ENCODE peak calls at places on chromosomes 1 and 21, in five cellular contexts. One of them, this sample, is unnamed.

GRCh38 chr1:191279266-191279800 is 801.7 kb upstream of the BRINP3 start:
- DNase-seq in testis: no peak
- DNase-seq in uterus: no peak
- DNase-seq in GM23248: no peak
- DNase-seq in A673: no peak
- DNase-seq in this sample: no peak

GRCh38 chr1:5818755-5819154 is 173.5 kb downstream of the NPHP4 start:
- DNase-seq in testis: no peak
- DNase-seq in uterus: no peak
- DNase-seq in A673: no peak
- DNase-seq in GM23248: no peak
- DNase-seq in this sample: no peak

GRCh38 chr1:100597784-100598183 is 59.8 kb downstream of the GPR88 start:
- DNase-seq in A673: no peak
- DNase-seq in uterus: no peak
- DNase-seq in testis: no peak
- DNase-seq in GM23248: peak; percentile 4
- DNase-seq in this sample: no peak

GRCh38 chr1:8329439-8329838 is 11.5 kb downstream of the SLC45A1 start:
- DNase-seq in uterus: no peak
- DNase-seq in testis: no peak
- DNase-seq in GM23248: peak; percentile 47
- DNase-seq in A673: no peak
- DNase-seq in this sample: no peak

GRCh38 chr1:187844313-187844712 is 1015.6 kb downstream of the PLA2G4A start:
- DNase-seq in testis: no peak
- DNase-seq in GM23248: peak; percentile 8
- DNase-seq in uterus: no peak
- DNase-seq in A673: no peak
- DNase-seq in this sample: no peak

GRCh38 chr1:11335417-11336070 is 62.5 kb downstream of the UBIAD1 start:
- DNase-seq in GM23248: no peak
- DNase-seq in A673: no peak
- DNase-seq in testis: no peak
- DNase-seq in uterus: no peak
- DNase-seq in this sample: no peak

GRCh38 chr1:47524272-47524671 is 86.4 kb downstream of the FOXD2 start:
- DNase-seq in uterus: no peak
- DNase-seq in testis: no peak
- DNase-seq in A673: no peak
- DNase-seq in GM23248: no peak
- DNase-seq in this sample: peak; percentile 64

GRCh38 chr1:185376840-185377635 is 60.0 kb upstream of the IVNS1ABP start:
- DNase-seq in A673: peak; percentile 18
- DNase-seq in GM23248: peak; percentile 43
- DNase-seq in testis: no peak
- DNase-seq in uterus: no peak
- DNase-seq in this sample: no peak

GRCh38 chr1:40783001-40783905 is at the start of gene KCNQ4:
- DNase-seq in A673: peak; percentile 62
- DNase-seq in testis: peak; percentile 54
- DNase-seq in GM23248: peak; percentile 52
- DNase-seq in uterus: peak; percentile 70
- DNase-seq in this sample: peak; percentile 90

GRCh38 chr1:108521990-108522393 is 37.9 kb upstream of the EEIG2 start:
- DNase-seq in uterus: no peak
- DNase-seq in GM23248: no peak
- DNase-seq in A673: peak; percentile 26
- DNase-seq in testis: no peak
- DNase-seq in this sample: no peak

GRCh38 chr1:51955797-51956527 is 34.5 kb downstream of the RAB3B start:
- DNase-seq in GM23248: no peak
- DNase-seq in testis: no peak
- DNase-seq in A673: peak; percentile 52
- DNase-seq in uterus: no peak
- DNase-seq in this sample: no peak

GRCh38 chr1:52549267-52549666 is 3.6 kb downstream of the TUT4 start:
- DNase-seq in A673: no peak
- DNase-seq in testis: no peak
- DNase-seq in uterus: no peak
- DNase-seq in GM23248: no peak
- DNase-seq in this sample: no peak

GRCh38 chr1:2554621-2555387 is 1.4 kb upstream of the TNFRSF14 start:
- DNase-seq in uterus: no peak
- DNase-seq in GM23248: no peak
- DNase-seq in testis: no peak
- DNase-seq in A673: peak; percentile 55
- DNase-seq in this sample: peak; percentile 74

GRCh38 chr1:51636765-51637522 is 20.1 kb downstream of the OSBPL9 start:
- DNase-seq in GM23248: peak; percentile 90
- DNase-seq in uterus: peak; percentile 84
- DNase-seq in testis: no peak
- DNase-seq in A673: no peak
- DNase-seq in this sample: no peak

GRCh38 chr21:42105916-42106315 is 34.8 kb downstream of the UMODL1 start:
- DNase-seq in testis: no peak
- DNase-seq in uterus: no peak
- DNase-seq in GM23248: no peak
- DNase-seq in A673: no peak
- DNase-seq in this sample: no peak

GRCh38 chr21:44875341-44875740 is 1.9 kb upstream of the PTTG1IP start:
- DNase-seq in uterus: no peak
- DNase-seq in A673: peak; percentile 76
- DNase-seq in testis: no peak
- DNase-seq in GM23248: peak; percentile 64
- DNase-seq in this sample: no peak

GRCh38 chr1:153081736-153082135 is 10.3 kb upstream of the SPRR2B start:
- DNase-seq in uterus: no peak
- DNase-seq in testis: no peak
- DNase-seq in A673: no peak
- DNase-seq in GM23248: no peak
- DNase-seq in this sample: no peak
- H3K27ac ChIP-seq in uterus: no peak overlapping the region
- H3K27ac ChIP-seq in testis: no peak overlapping the region
- H3K27ac ChIP-seq in A673: no peak overlapping the region
- H3K27ac ChIP-seq in GM23248: no peak overlapping the region
- H3K27ac ChIP-seq in this sample: no peak overlapping the region

GRCh38 chr1:203057831-203058673 is 27.8 kb downstream of the MYOG start:
- DNase-seq in testis: no peak
- DNase-seq in GM23248: peak; percentile 70
- DNase-seq in uterus: no peak
- DNase-seq in A673: peak; percentile 19
- DNase-seq in this sample: no peak

GRCh38 chr1:203056516-203056915 is 29.3 kb downstream of the MYOG start:
- DNase-seq in uterus: no peak
- DNase-seq in GM23248: no peak
- DNase-seq in testis: no peak
- DNase-seq in A673: no peak
- DNase-seq in this sample: no peak

GRCh38 chr1:203054184-203054583 is 27.9 kb downstream of the PPFIA4 start:
- DNase-seq in uterus: no peak
- DNase-seq in GM23248: no peak
- DNase-seq in A673: no peak
- DNase-seq in testis: no peak
- DNase-seq in this sample: no peak

GRCh38 chr1:203055166-203055799 is 29.0 kb downstream of the PPFIA4 start:
- DNase-seq in GM23248: no peak
- DNase-seq in uterus: no peak
- DNase-seq in testis: no peak
- DNase-seq in A673: peak; percentile 44
- DNase-seq in this sample: peak; percentile 86

DNA sequence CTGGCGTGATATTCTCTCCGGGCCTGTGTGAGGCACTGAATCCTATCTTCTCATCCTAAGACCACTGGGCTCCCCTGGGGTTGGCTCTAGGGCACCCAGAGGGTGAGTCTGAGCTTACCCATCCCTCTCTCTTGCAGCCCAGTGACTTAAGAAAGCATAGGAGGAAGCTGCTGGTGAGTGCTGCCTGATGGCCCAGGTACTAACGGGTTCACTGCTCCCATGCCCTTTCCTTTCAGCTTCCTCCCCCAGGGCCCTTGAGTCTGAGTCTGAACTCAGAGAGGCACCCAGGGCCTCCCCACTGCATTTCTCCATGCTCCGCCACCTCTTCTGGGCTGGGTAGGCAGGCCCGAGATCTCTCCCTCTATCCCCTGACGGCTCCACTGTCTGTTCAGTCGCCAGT is 29.7 kb downstream of the PPFIA4 start:
- DNase-seq in A673: no peak
- DNase-seq in GM23248: no peak
- DNase-seq in uterus: no peak
- DNase-seq in testis: no peak
- DNase-seq in this sample: no peak
- H3K4me1 ChIP-seq in A673: peaks cover 9% of the 10 kb centered on the region
- H3K4me1 ChIP-seq in GM23248: peaks cover 17% of the 10 kb centered on the region
- H3K4me1 ChIP-seq in uterus: no peaks in the 10 kb centered on the region
- H3K4me1 ChIP-seq in testis: peaks cover 8% of the 10 kb centered on the region
- H3K4me1 ChIP-seq in this sample: no peaks in the 10 kb centered on the region

GRCh38 chr1:204466416-204467405 is 27.9 kb downstream of the PIK3C2B start:
- DNase-seq in uterus: no peak
- DNase-seq in testis: no peak
- DNase-seq in GM23248: no peak
- DNase-seq in A673: no peak
- DNase-seq in this sample: no peak
- H3K4me3 ChIP-seq in uterus: no peak overlapping the region
- H3K4me3 ChIP-seq in testis: no peak overlapping the region
- H3K4me3 ChIP-seq in GM23248: no peak overlapping the region
- H3K4me3 ChIP-seq in A673: no peak overlapping the region
- H3K4me3 ChIP-seq in this sample: no peak overlapping the region

GRCh38 chr1:10229903-10230302 is 19.5 kb downstream of the KIF1B start:
- DNase-seq in testis: no peak
- DNase-seq in GM23248: no peak
- DNase-seq in A673: no peak
- DNase-seq in uterus: no peak
- DNase-seq in this sample: no peak
- H3K27ac ChIP-seq in testis: no peak overlapping the region
- H3K27ac ChIP-seq in GM23248: no peak overlapping the region
- H3K27ac ChIP-seq in A673: no peak overlapping the region
- H3K27ac ChIP-seq in uterus: no peak overlapping the region
- H3K27ac ChIP-seq in this sample: no peak overlapping the region

This sample was measured in endodermal cell.